ENCODE peak calls at places on chromosomes 13 and 19, in six cellular contexts. One of them, this sample, is unnamed. For H3K36me3, the result is how much of the 10 kb centered on the place peaks cover.

GRCh38 chr19:12842511-12842910 is 4.2 kb downstream of the MAST1 start:
- DNase-seq in left lung: no peak
- DNase-seq in mucosa of descending colon: no peak
- DNase-seq in hepatocyte: no peak
- DNase-seq in IMR-90: no peak
- DNase-seq in testis: no peak
- DNase-seq in this sample: no peak

GRCh38 chr19:11175920-11176319 is 20.3 kb upstream of the SPC24 start:
- DNase-seq in left lung: no peak
- DNase-seq in mucosa of descending colon: no peak
- DNase-seq in hepatocyte: no peak
- DNase-seq in IMR-90: no peak
- DNase-seq in testis: no peak
- DNase-seq in this sample: no peak

GRCh38 chr13:25171517-25172302 is at the start of gene AMER2:
- DNase-seq in left lung: peak
- DNase-seq in mucosa of descending colon: no peak
- DNase-seq in hepatocyte: peak
- DNase-seq in IMR-90: no peak
- DNase-seq in testis: peak
- DNase-seq in this sample: peak

GRCh38 chr19:34831714-34832113 is 58.7 kb upstream of the ZNF599 start:
- DNase-seq in left lung: no peak
- DNase-seq in mucosa of descending colon: no peak
- DNase-seq in hepatocyte: no peak
- DNase-seq in IMR-90: no peak
- DNase-seq in testis: no peak
- DNase-seq in this sample: no peak

GRCh38 chr13:42820450-42820849 is 39.1 kb downstream of the FAM216B start:
- DNase-seq in left lung: no peak
- DNase-seq in mucosa of descending colon: no peak
- DNase-seq in hepatocyte: no peak
- DNase-seq in IMR-90: no peak
- DNase-seq in testis: no peak
- DNase-seq in this sample: no peak

GRCh38 chr19:31154021-31154420 is 195.2 kb downstream of the TSHZ3 start:
- DNase-seq in left lung: no peak
- DNase-seq in mucosa of descending colon: no peak
- DNase-seq in hepatocyte: no peak
- DNase-seq in IMR-90: peak
- DNase-seq in testis: no peak
- DNase-seq in this sample: no peak

GRCh38 chr13:73883162-73883561 is 251.0 kb downstream of the KLF12 start:
- DNase-seq in left lung: no peak
- DNase-seq in mucosa of descending colon: no peak
- DNase-seq in hepatocyte: no peak
- DNase-seq in IMR-90: no peak
- DNase-seq in testis: no peak
- DNase-seq in this sample: no peak

GRCh38 chr19:58560007-58560887 is 1.8 kb upstream of the UBE2M start:
- DNase-seq in left lung: peak
- DNase-seq in mucosa of descending colon: no peak
- DNase-seq in hepatocyte: peak
- DNase-seq in IMR-90: no peak
- DNase-seq in testis: no peak
- DNase-seq in this sample: no peak

GRCh38 chr19:11390359-11390758 is 6.2 kb upstream of the EPOR start:
- DNase-seq in left lung: no peak
- DNase-seq in mucosa of descending colon: no peak
- DNase-seq in hepatocyte: no peak
- DNase-seq in IMR-90: no peak
- DNase-seq in testis: no peak
- DNase-seq in this sample: no peak

GRCh38 chr13:102800145-102801041 is 1.5 kb downstream of the BIVM start:
- DNase-seq in left lung: peak
- DNase-seq in mucosa of descending colon: peak
- DNase-seq in hepatocyte: peak
- DNase-seq in IMR-90: peak
- DNase-seq in testis: peak
- DNase-seq in this sample: peak

GRCh38 chr13:80341771-80342271 is 895 bp upstream of the SPRY2 start:
- DNase-seq in left lung: peak
- DNase-seq in mucosa of descending colon: peak
- DNase-seq in hepatocyte: peak
- DNase-seq in IMR-90: peak
- DNase-seq in testis: peak
- DNase-seq in this sample: peak

GRCh38 chr13:33206425-33206824 is 79.1 kb downstream of the STARD13 start:
- DNase-seq in left lung: no peak
- DNase-seq in mucosa of descending colon: no peak
- DNase-seq in hepatocyte: no peak
- DNase-seq in IMR-90: peak
- DNase-seq in testis: no peak
- DNase-seq in this sample: no peak

GRCh38 chr13:33205804-33206221 is 79.7 kb downstream of the STARD13 start:
- DNase-seq in left lung: no peak
- DNase-seq in mucosa of descending colon: no peak
- DNase-seq in hepatocyte: no peak
- DNase-seq in IMR-90: peak
- DNase-seq in testis: no peak
- DNase-seq in this sample: no peak

GRCh38 chr13:33205224-33205623 is 80.3 kb downstream of the STARD13 start:
- DNase-seq in left lung: no peak
- DNase-seq in mucosa of descending colon: no peak
- DNase-seq in hepatocyte: no peak
- DNase-seq in IMR-90: no peak
- DNase-seq in testis: no peak
- DNase-seq in this sample: no peak

GRCh38 chr13:33202644-33203169 is 82.8 kb downstream of the STARD13 start:
- DNase-seq in left lung: no peak
- DNase-seq in mucosa of descending colon: no peak
- DNase-seq in hepatocyte: no peak
- DNase-seq in IMR-90: no peak
- DNase-seq in testis: no peak
- DNase-seq in this sample: no peak

DNA sequence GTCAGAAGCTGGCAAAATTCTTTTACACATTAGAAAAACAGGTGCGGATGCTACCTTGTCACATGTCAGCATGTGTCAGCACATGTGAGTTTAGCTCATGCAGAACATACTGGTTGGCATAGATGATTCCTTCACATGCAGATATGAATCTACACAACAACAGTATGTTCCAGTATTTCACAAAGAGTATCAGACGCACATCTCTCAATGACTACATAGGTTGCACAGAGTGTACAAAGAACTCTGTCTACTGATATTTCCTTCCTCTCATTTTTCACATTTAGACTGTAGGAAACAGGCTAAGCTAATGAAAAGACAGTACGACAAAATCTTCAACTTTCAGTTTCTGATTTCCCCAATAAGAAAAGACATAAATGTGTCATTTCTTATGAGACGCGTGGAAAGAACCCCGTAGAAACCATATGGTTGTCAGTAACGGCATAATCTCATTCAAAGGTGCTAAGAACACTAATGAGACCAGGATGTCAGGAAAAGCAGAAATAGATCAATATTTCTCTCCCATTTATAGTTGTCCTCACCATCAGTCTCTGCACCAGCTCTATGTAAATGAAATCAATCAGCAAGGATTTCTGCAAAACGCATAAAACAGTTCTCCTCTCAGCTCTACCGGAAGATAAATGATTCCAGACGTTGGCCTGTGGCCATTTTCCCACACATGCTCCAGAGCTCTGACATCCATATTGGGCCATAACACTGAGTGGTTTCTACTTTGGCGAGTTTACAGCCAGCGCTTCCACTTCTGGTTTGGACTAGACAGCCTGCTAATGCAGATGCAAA is 81.2 kb downstream of the STARD13 start:
- DNase-seq in left lung: no peak
- DNase-seq in mucosa of descending colon: no peak
- DNase-seq in hepatocyte: peak
- DNase-seq in IMR-90: peak
- DNase-seq in testis: peak
- DNase-seq in this sample: no peak
- H3K4me3 ChIP-seq in left lung: peak
- H3K4me3 ChIP-seq in mucosa of descending colon: no peak
- H3K4me3 ChIP-seq in hepatocyte: no peak
- H3K4me3 ChIP-seq in IMR-90: peak
- H3K4me3 ChIP-seq in testis: peak
- H3K4me3 ChIP-seq in this sample: no peak

DNA sequence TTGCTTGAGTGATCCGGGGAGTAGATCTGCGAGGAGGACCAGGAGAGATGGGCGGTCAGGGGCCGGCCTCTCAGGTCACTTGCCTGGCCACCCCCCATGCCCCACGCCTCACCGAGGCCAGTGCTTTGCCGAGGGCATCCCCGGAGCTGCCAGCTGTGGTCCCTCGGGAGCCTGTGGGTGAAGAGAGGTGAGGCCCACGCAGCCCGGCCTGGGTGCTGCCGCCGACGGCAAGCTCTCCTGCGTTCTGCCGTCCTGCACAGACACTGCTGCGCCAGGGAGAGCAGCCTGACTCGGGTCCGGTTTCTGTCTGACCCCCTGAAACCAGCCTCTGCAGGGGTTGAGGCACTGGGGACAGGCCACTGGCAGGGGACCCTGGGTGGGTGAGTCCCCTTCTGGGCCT is 15.8 kb upstream of the UQCR11 start:
- DNase-seq in left lung: no peak
- DNase-seq in mucosa of descending colon: no peak
- DNase-seq in hepatocyte: no peak
- DNase-seq in IMR-90: no peak
- DNase-seq in testis: no peak
- DNase-seq in this sample: no peak
- H3K36me3 ChIP-seq in left lung: under half
- H3K36me3 ChIP-seq in mucosa of descending colon: under half
- H3K36me3 ChIP-seq in hepatocyte: under half
- H3K36me3 ChIP-seq in IMR-90: half or more
- H3K36me3 ChIP-seq in testis: under half
- H3K36me3 ChIP-seq in this sample: half or more

GRCh38 chr19:5294403-5295160 is 46.0 kb downstream of the PTPRS start:
- DNase-seq in left lung: no peak
- DNase-seq in mucosa of descending colon: no peak
- DNase-seq in hepatocyte: no peak
- DNase-seq in IMR-90: no peak
- DNase-seq in testis: no peak
- DNase-seq in this sample: no peak

GRCh38 chr19:5293607-5294089 is 47.0 kb downstream of the PTPRS start:
- DNase-seq in left lung: no peak
- DNase-seq in mucosa of descending colon: peak
- DNase-seq in hepatocyte: peak
- DNase-seq in IMR-90: peak
- DNase-seq in testis: no peak
- DNase-seq in this sample: peak

GRCh38 chr19:5291588-5292193 is 48.9 kb downstream of the PTPRS start:
- DNase-seq in left lung: no peak
- DNase-seq in mucosa of descending colon: no peak
- DNase-seq in hepatocyte: no peak
- DNase-seq in IMR-90: no peak
- DNase-seq in testis: no peak
- DNase-seq in this sample: no peak

GRCh38 chr19:5292453-5292842 is 48.2 kb downstream of the PTPRS start:
- DNase-seq in left lung: no peak
- DNase-seq in mucosa of descending colon: no peak
- DNase-seq in hepatocyte: peak
- DNase-seq in IMR-90: peak
- DNase-seq in testis: no peak
- DNase-seq in this sample: peak

GRCh38 chr19:5292843-5293606 is 47.6 kb downstream of the PTPRS start:
- DNase-seq in left lung: peak
- DNase-seq in mucosa of descending colon: peak
- DNase-seq in hepatocyte: peak
- DNase-seq in IMR-90: peak
- DNase-seq in testis: peak
- DNase-seq in this sample: peak
- H3K4me3 ChIP-seq in left lung: peak
- H3K4me3 ChIP-seq in mucosa of descending colon: peak
- H3K4me3 ChIP-seq in hepatocyte: peak
- H3K4me3 ChIP-seq in IMR-90: peak
- H3K4me3 ChIP-seq in testis: peak
- H3K4me3 ChIP-seq in this sample: peak

GRCh38 chr13:95117092-95117491 is 184.2 kb downstream of the ABCC4 start:
- DNase-seq in left lung: no peak
- DNase-seq in mucosa of descending colon: no peak
- DNase-seq in hepatocyte: no peak
- DNase-seq in IMR-90: no peak
- DNase-seq in testis: no peak
- DNase-seq in this sample: no peak
- H3K36me3 ChIP-seq in left lung: under half
- H3K36me3 ChIP-seq in mucosa of descending colon: under half
- H3K36me3 ChIP-seq in hepatocyte: under half
- H3K36me3 ChIP-seq in IMR-90: under half
- H3K36me3 ChIP-seq in testis: under half
- H3K36me3 ChIP-seq in this sample: under half

DNA sequence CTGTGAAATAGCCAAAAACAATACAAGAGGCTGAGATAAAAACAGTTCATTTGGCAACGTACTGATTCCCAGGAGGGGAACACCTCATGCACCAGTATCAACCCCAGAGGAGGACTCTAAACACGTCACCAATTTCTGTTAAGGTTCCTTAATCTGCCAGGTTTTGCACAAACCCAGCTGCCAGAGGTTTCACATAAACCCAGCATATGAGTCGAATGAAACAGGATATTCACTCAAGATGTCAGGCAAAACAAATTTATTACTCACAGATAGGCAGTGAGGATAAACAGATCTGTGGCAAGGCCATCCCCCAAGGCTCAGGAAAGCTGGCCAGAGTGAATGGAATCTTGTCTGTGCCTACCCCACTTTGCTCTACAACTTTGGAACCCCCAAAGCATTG is 210.9 kb downstream of the GPC5 start:
- DNase-seq in left lung: no peak
- DNase-seq in mucosa of descending colon: no peak
- DNase-seq in hepatocyte: peak
- DNase-seq in IMR-90: peak
- DNase-seq in testis: peak
- DNase-seq in this sample: no peak
- H3K4me3 ChIP-seq in left lung: no peak
- H3K4me3 ChIP-seq in mucosa of descending colon: no peak
- H3K4me3 ChIP-seq in hepatocyte: no peak
- H3K4me3 ChIP-seq in IMR-90: no peak
- H3K4me3 ChIP-seq in testis: no peak
- H3K4me3 ChIP-seq in this sample: no peak

GRCh38 chr19:32363175-32363574 is 17.8 kb downstream of the ZNF507 start:
- DNase-seq in left lung: no peak
- DNase-seq in mucosa of descending colon: no peak
- DNase-seq in hepatocyte: peak
- DNase-seq in IMR-90: peak
- DNase-seq in testis: no peak
- DNase-seq in this sample: no peak
- H3K36me3 ChIP-seq in left lung: under half
- H3K36me3 ChIP-seq in mucosa of descending colon: under half
- H3K36me3 ChIP-seq in hepatocyte: under half
- H3K36me3 ChIP-seq in IMR-90: under half
- H3K36me3 ChIP-seq in testis: under half
- H3K36me3 ChIP-seq in this sample: half or more

This sample was measured in HAP-1.